ENCODE peak calls at places on chromosomes 12 and 14, in ten cellular contexts. V is amniotic stem cell, A is hippocampal formation, G is fibroblast of the aortic adventitia, J is thyroid gland, L is nucleus accumbens, C is NCI-H524, I is HuH-7.5, S is NCI-H774, T is HL-60. O is an unnamed sample.

GRCh38 chr12:49622501-49623141 is 740 bp upstream of the PRPF40B start:
- DNase-seq in I (peak; percentile 49), S (no peak), G (no peak), T (peak; percentile 20), J (no peak), A (no peak), V (no peak), L (no peak), C (no peak), O (peak; percentile 8)

GRCh38 chr14:75515631-75515999 is 6.7 kb upstream of the BATF start:
- DNase-seq in J (no peak), L (no peak), G (peak; percentile 19), A (peak; percentile 32), V (no peak), C (no peak), T (no peak), S (no peak), I (no peak), O (no peak)

GRCh38 chr12:93741741-93742085 is 64.5 kb downstream of the CRADD start:
- DNase-seq in J (peak; percentile 18), T (no peak), I (peak; percentile 39), G (peak; percentile 63), L (no peak), C (no peak), A (peak; percentile 43), S (no peak), V (no peak), O (no peak)

GRCh38 chr12:67592228-67593011 is 56.1 kb upstream of the DYRK2 start:
- DNase-seq in S (peak; percentile 54), I (no peak), A (no peak), L (no peak), J (peak; percentile 27), C (no peak), T (no peak), V (no peak), G (peak; percentile 58), O (no peak)

GRCh38 chr14:75519826-75520692 is 2.2 kb upstream of the BATF start:
- DNase-seq in G (peak; percentile 31), S (no peak), V (no peak), I (no peak), L (no peak), C (no peak), T (no peak), J (no peak), A (no peak), O (no peak)

GRCh38 chr14:97634786-97635185 is 837.6 kb downstream of the VRK1 start:
- DNase-seq in J (no peak), A (no peak), C (peak; percentile 67), V (no peak), I (no peak), G (no peak), S (peak; percentile 26), T (no peak), L (no peak), O (no peak)

GRCh38 chr12:7716391-7716790 is 5.2 kb downstream of the DPPA3 start:
- DNase-seq in L (no peak), C (no peak), A (no peak), T (peak; percentile 59), I (peak; percentile 24), G (no peak), V (no peak), J (no peak), S (no peak), O (no peak)

GRCh38 chr12:49345048-49345839 is 1.4 kb upstream of the DNAJC22 start:
- DNase-seq in G (no peak), T (no peak), L (no peak), I (peak; percentile 75), V (no peak), A (no peak), S (no peak), J (peak; percentile 93), C (no peak), O (no peak)

GRCh38 chr12:45369065-45369464 is 153.2 kb downstream of the ANO6 start:
- DNase-seq in L (no peak), S (no peak), T (no peak), G (peak; percentile 63), C (no peak), I (no peak), A (no peak), V (peak; percentile 31), J (no peak), O (no peak)

GRCh38 chr14:105914738-105915385 is 388.5 kb downstream of the TMEM121 start:
- DNase-seq in J (no peak), L (no peak), S (no peak), C (no peak), A (no peak), V (no peak), T (no peak), I (no peak), G (no peak), O (no peak)

GRCh38 chr12:93908846-93909592 is 231.8 kb downstream of the CRADD start:
- DNase-seq in J (no peak), C (no peak), I (no peak), L (no peak), S (peak; percentile 54), G (peak; percentile 89), V (no peak), A (peak; percentile 25), T (no peak), O (no peak)

GRCh38 chr14:50512463-50512862 is 19.9 kb downstream of the MAP4K5 start:
- DNase-seq in J (no peak), A (no peak), G (no peak), I (no peak), S (no peak), V (no peak), C (no peak), T (no peak), L (no peak), O (peak; percentile 66)

GRCh38 chr12:25701290-25701689 is 148.2 kb upstream of the LMNTD1 start:
- DNase-seq in C (no peak), L (no peak), A (no peak), J (no peak), T (no peak), G (peak; percentile 74), V (no peak), I (no peak), S (no peak), O (no peak)

GRCh38 chr12:34602213-34602940 is 580.1 kb downstream of the ALG10 start:
- DNase-seq in V (no peak), S (no peak), G (no peak), A (no peak), T (no peak), C (no peak), L (no peak), J (no peak), I (no peak), O (no peak)

GRCh38 chr12:18424857-18425256 is 163.5 kb downstream of the PIK3C2G start:
- DNase-seq in T (no peak), S (no peak), J (no peak), L (no peak), G (no peak), V (no peak), I (no peak), A (no peak), C (no peak), O (no peak)

GRCh38 chr12:129304532-129304931 is 451.3 kb downstream of the GLT1D1 start:
- DNase-seq in G (no peak), T (no peak), I (no peak), A (no peak), S (no peak), L (no peak), J (no peak), V (no peak), C (no peak), O (no peak)

GRCh38 chr14:100096656-100097055 is 31.4 kb downstream of the EVL start:
- DNase-seq in L (no peak), C (no peak), G (no peak), V (no peak), A (no peak), J (no peak), T (no peak), S (no peak), I (no peak), O (no peak)

GRCh38 chr12:82449179-82449578 is 90.8 kb downstream of the METTL25 start:
- DNase-seq in A (no peak), I (no peak), L (no peak), J (no peak), S (no peak), C (no peak), T (no peak), G (no peak), V (no peak), O (no peak)

O was measured in midbrain.